ENCODE peak calls at places on chromosome 11, in six cellular contexts. One of them, this sample, is unnamed.

GRCh38 chr11:134132808-134133207 is 63.9 kb downstream of the JAM3 start:
- DNase-seq in pancreas: no peak
- DNase-seq in dorsolateral prefrontal cortex: no peak
- DNase-seq in fibroblast of pulmonary artery: no peak
- DNase-seq in mesothelial cell of epicardium: no peak
- DNase-seq in GM12865: no peak
- DNase-seq in this sample: no peak

GRCh38 chr11:109739374-109739773 is 317.4 kb downstream of the C11orf87 start:
- DNase-seq in fibroblast of pulmonary artery: peak
- DNase-seq in dorsolateral prefrontal cortex: no peak
- DNase-seq in GM12865: no peak
- DNase-seq in pancreas: no peak
- DNase-seq in mesothelial cell of epicardium: no peak
- DNase-seq in this sample: no peak

GRCh38 chr11:116426761-116427160 is 346.0 kb downstream of the BUD13 start:
- DNase-seq in pancreas: no peak
- DNase-seq in mesothelial cell of epicardium: no peak
- DNase-seq in dorsolateral prefrontal cortex: no peak
- DNase-seq in GM12865: no peak
- DNase-seq in fibroblast of pulmonary artery: no peak
- DNase-seq in this sample: no peak

GRCh38 chr11:769887-770641 is 7.2 kb downstream of the GATD1 start:
- DNase-seq in GM12865: no peak
- DNase-seq in mesothelial cell of epicardium: no peak
- DNase-seq in pancreas: no peak
- DNase-seq in fibroblast of pulmonary artery: no peak
- DNase-seq in dorsolateral prefrontal cortex: no peak
- DNase-seq in this sample: no peak

GRCh38 chr11:79702303-79702702 is 261.5 kb upstream of the TENM4 start:
- DNase-seq in GM12865: no peak
- DNase-seq in fibroblast of pulmonary artery: no peak
- DNase-seq in mesothelial cell of epicardium: no peak
- DNase-seq in dorsolateral prefrontal cortex: no peak
- DNase-seq in pancreas: no peak
- DNase-seq in this sample: no peak

GRCh38 chr11:10303558-10304363 is 1.1 kb upstream of the ADM start:
- DNase-seq in mesothelial cell of epicardium: peak
- DNase-seq in pancreas: peak
- DNase-seq in fibroblast of pulmonary artery: peak
- DNase-seq in GM12865: peak
- DNase-seq in dorsolateral prefrontal cortex: peak
- DNase-seq in this sample: peak

GRCh38 chr11:1425439-1425838 is 35.7 kb downstream of the BRSK2 start:
- DNase-seq in mesothelial cell of epicardium: no peak
- DNase-seq in pancreas: no peak
- DNase-seq in GM12865: no peak
- DNase-seq in dorsolateral prefrontal cortex: no peak
- DNase-seq in fibroblast of pulmonary artery: no peak
- DNase-seq in this sample: no peak

GRCh38 chr11:22510741-22511140 is 114.9 kb downstream of the FANCF start:
- DNase-seq in mesothelial cell of epicardium: no peak
- DNase-seq in pancreas: no peak
- DNase-seq in dorsolateral prefrontal cortex: no peak
- DNase-seq in GM12865: no peak
- DNase-seq in fibroblast of pulmonary artery: peak
- DNase-seq in this sample: no peak

GRCh38 chr11:110991621-110992355 is 253.7 kb upstream of the POU2AF2 start:
- DNase-seq in dorsolateral prefrontal cortex: no peak
- DNase-seq in mesothelial cell of epicardium: no peak
- DNase-seq in GM12865: no peak
- DNase-seq in pancreas: no peak
- DNase-seq in fibroblast of pulmonary artery: peak
- DNase-seq in this sample: no peak

GRCh38 chr11:2860636-2861035 is 24.9 kb downstream of the CDKN1C start:
- DNase-seq in dorsolateral prefrontal cortex: no peak
- DNase-seq in fibroblast of pulmonary artery: peak
- DNase-seq in mesothelial cell of epicardium: no peak
- DNase-seq in pancreas: no peak
- DNase-seq in GM12865: peak
- DNase-seq in this sample: no peak

GRCh38 chr11:72079776-72080325 is 491 bp downstream of the NUMA1 start:
- DNase-seq in fibroblast of pulmonary artery: no peak
- DNase-seq in GM12865: no peak
- DNase-seq in pancreas: no peak
- DNase-seq in mesothelial cell of epicardium: no peak
- DNase-seq in dorsolateral prefrontal cortex: no peak
- DNase-seq in this sample: no peak

GRCh38 chr11:95505927-95506426 is 275.0 kb upstream of the SESN3 start:
- DNase-seq in GM12865: no peak
- DNase-seq in pancreas: no peak
- DNase-seq in dorsolateral prefrontal cortex: no peak
- DNase-seq in mesothelial cell of epicardium: no peak
- DNase-seq in fibroblast of pulmonary artery: peak
- DNase-seq in this sample: no peak

GRCh38 chr11:65945941-65946558 is 770 bp downstream of the TSGA10IP start:
- DNase-seq in dorsolateral prefrontal cortex: no peak
- DNase-seq in GM12865: no peak
- DNase-seq in mesothelial cell of epicardium: no peak
- DNase-seq in pancreas: no peak
- DNase-seq in fibroblast of pulmonary artery: no peak
- DNase-seq in this sample: no peak

GRCh38 chr11:120180571-120181445 is 30.0 kb upstream of the OAF start:
- DNase-seq in mesothelial cell of epicardium: peak
- DNase-seq in dorsolateral prefrontal cortex: no peak
- DNase-seq in GM12865: no peak
- DNase-seq in pancreas: no peak
- DNase-seq in fibroblast of pulmonary artery: peak
- DNase-seq in this sample: peak

GRCh38 chr11:31640611-31641010 is 131.0 kb downstream of the ELP4 start:
- DNase-seq in GM12865: no peak
- DNase-seq in mesothelial cell of epicardium: no peak
- DNase-seq in dorsolateral prefrontal cortex: peak
- DNase-seq in fibroblast of pulmonary artery: no peak
- DNase-seq in pancreas: no peak
- DNase-seq in this sample: no peak

GRCh38 chr11:7574491-7575129 is 60.8 kb downstream of the PPFIBP2 start:
- DNase-seq in mesothelial cell of epicardium: no peak
- DNase-seq in fibroblast of pulmonary artery: peak
- DNase-seq in pancreas: no peak
- DNase-seq in GM12865: no peak
- DNase-seq in dorsolateral prefrontal cortex: no peak
- DNase-seq in this sample: no peak

GRCh38 chr11:114317738-114318137 is 21.5 kb downstream of the NNMT start:
- DNase-seq in GM12865: no peak
- DNase-seq in pancreas: no peak
- DNase-seq in fibroblast of pulmonary artery: peak
- DNase-seq in dorsolateral prefrontal cortex: peak
- DNase-seq in mesothelial cell of epicardium: no peak
- DNase-seq in this sample: no peak

GRCh38 chr11:75437966-75438659 is 5.1 kb upstream of the KLHL35 start:
- DNase-seq in mesothelial cell of epicardium: no peak
- DNase-seq in fibroblast of pulmonary artery: no peak
- DNase-seq in GM12865: no peak
- DNase-seq in dorsolateral prefrontal cortex: no peak
- DNase-seq in pancreas: no peak
- DNase-seq in this sample: no peak

GRCh38 chr11:1226981-1227550 is 4.2 kb downstream of the MUC5B start:
- DNase-seq in fibroblast of pulmonary artery: peak
- DNase-seq in pancreas: no peak
- DNase-seq in GM12865: no peak
- DNase-seq in dorsolateral prefrontal cortex: no peak
- DNase-seq in mesothelial cell of epicardium: no peak
- DNase-seq in this sample: no peak

GRCh38 chr11:130211781-130212401 is 52.3 kb downstream of the ST14 start:
- DNase-seq in fibroblast of pulmonary artery: no peak
- DNase-seq in mesothelial cell of epicardium: peak
- DNase-seq in GM12865: no peak
- DNase-seq in dorsolateral prefrontal cortex: peak
- DNase-seq in pancreas: peak
- DNase-seq in this sample: peak

GRCh38 chr11:104078995-104079394 is 42.6 kb downstream of the DDI1 start:
- DNase-seq in dorsolateral prefrontal cortex: no peak
- DNase-seq in fibroblast of pulmonary artery: no peak
- DNase-seq in pancreas: no peak
- DNase-seq in GM12865: no peak
- DNase-seq in mesothelial cell of epicardium: no peak
- DNase-seq in this sample: no peak

GRCh38 chr11:62860835-62861563 is 19.7 kb upstream of the SLC3A2 start:
- DNase-seq in dorsolateral prefrontal cortex: no peak
- DNase-seq in GM12865: peak
- DNase-seq in mesothelial cell of epicardium: no peak
- DNase-seq in fibroblast of pulmonary artery: no peak
- DNase-seq in pancreas: no peak
- DNase-seq in this sample: no peak

GRCh38 chr11:121082670-121083069 is 18.4 kb upstream of the TECTA start:
- DNase-seq in pancreas: no peak
- DNase-seq in dorsolateral prefrontal cortex: no peak
- DNase-seq in fibroblast of pulmonary artery: peak
- DNase-seq in mesothelial cell of epicardium: no peak
- DNase-seq in GM12865: no peak
- DNase-seq in this sample: no peak

GRCh38 chr11:78190871-78191538 is 2.3 kb downstream of the USP35 start:
- DNase-seq in mesothelial cell of epicardium: no peak
- DNase-seq in fibroblast of pulmonary artery: no peak
- DNase-seq in dorsolateral prefrontal cortex: no peak
- DNase-seq in pancreas: peak
- DNase-seq in GM12865: no peak
- DNase-seq in this sample: no peak

GRCh38 chr11:106076923-106077608 is at the start of gene KBTBD3:
- DNase-seq in dorsolateral prefrontal cortex: peak
- DNase-seq in fibroblast of pulmonary artery: peak
- DNase-seq in mesothelial cell of epicardium: peak
- DNase-seq in pancreas: peak
- DNase-seq in GM12865: peak
- DNase-seq in this sample: peak
- TF ChIP-seq CTCF in dorsolateral prefrontal cortex: no peak
- TF ChIP-seq CTCF in fibroblast of pulmonary artery: peak
- TF ChIP-seq CTCF in mesothelial cell of epicardium: no peak
- TF ChIP-seq CTCF in pancreas: no peak
- TF ChIP-seq CTCF in GM12865: peak
- TF ChIP-seq CTCF in this sample: no peak

DNA sequence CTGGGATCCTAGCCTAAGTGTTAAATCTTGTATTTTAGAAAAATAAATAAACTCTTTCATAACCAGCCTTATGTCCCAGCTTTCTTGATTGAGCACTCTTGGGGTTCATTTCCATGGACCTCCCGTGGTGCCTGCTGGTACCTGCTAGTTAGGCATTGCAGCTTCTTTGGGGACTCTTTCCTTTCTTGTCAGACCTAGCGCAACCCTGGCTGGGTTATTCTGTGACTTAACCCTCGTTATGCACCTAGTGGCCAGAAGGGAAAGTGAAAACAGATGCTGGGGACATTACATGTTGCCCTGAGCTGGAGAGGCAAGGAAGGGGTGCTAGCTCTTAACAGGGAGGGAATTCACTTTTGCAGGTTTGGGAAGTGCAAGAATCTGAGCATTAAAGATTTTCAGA is 46.8 kb downstream of the APIP start:
- DNase-seq in dorsolateral prefrontal cortex: no peak
- DNase-seq in fibroblast of pulmonary artery: no peak
- DNase-seq in mesothelial cell of epicardium: no peak
- DNase-seq in pancreas: no peak
- DNase-seq in GM12865: peak
- DNase-seq in this sample: no peak
- TF ChIP-seq CTCF in dorsolateral prefrontal cortex: no peak
- TF ChIP-seq CTCF in fibroblast of pulmonary artery: peak
- TF ChIP-seq CTCF in mesothelial cell of epicardium: no peak
- TF ChIP-seq CTCF in pancreas: no peak
- TF ChIP-seq CTCF in GM12865: peak
- TF ChIP-seq CTCF in this sample: no peak

DNA sequence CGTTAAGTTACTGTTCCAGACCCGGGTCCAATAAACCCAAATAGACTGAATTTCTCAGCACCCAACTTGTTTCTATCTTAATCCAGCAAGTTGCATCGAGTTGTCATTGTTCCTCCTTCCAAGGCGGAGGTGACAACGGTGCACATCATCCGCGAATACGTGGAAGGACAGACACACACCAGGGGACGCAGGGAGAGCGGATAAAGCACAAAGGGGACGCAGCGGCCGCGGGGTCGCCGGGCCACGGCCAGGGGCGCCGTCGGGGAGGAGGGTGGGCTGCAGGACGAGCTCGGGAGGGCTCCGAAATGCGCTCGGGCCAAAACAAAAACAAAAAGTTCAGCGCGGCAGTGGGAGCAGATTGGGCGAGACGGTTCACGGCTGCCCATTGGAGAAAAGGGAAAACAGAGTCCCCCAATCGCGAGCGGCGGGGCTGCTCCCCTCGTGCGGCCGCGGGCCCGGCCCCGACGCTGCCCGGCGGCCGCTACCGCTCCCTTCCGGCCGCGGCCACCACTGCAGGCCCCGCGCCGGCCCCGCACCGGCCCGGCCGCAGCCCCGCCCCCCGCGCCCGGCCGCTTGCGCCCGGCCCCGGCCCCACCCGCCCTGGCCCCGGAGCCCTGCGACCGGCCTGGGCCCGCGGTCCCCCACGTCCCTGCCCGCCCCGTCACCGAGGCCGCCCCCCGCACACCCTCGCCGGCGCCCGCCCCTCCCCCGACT is 518 bp downstream of the KMT5B start:
- DNase-seq in fibroblast of pulmonary artery: peak
- DNase-seq in pancreas: peak
- DNase-seq in GM12865: peak
- DNase-seq in mesothelial cell of epicardium: peak
- DNase-seq in dorsolateral prefrontal cortex: peak
- DNase-seq in this sample: peak
- TF ChIP-seq CTCF in fibroblast of pulmonary artery: no peak
- TF ChIP-seq CTCF in pancreas: no peak
- TF ChIP-seq CTCF in GM12865: peak
- TF ChIP-seq CTCF in mesothelial cell of epicardium: no peak
- TF ChIP-seq CTCF in dorsolateral prefrontal cortex: peak
- TF ChIP-seq CTCF in this sample: no peak

DNA sequence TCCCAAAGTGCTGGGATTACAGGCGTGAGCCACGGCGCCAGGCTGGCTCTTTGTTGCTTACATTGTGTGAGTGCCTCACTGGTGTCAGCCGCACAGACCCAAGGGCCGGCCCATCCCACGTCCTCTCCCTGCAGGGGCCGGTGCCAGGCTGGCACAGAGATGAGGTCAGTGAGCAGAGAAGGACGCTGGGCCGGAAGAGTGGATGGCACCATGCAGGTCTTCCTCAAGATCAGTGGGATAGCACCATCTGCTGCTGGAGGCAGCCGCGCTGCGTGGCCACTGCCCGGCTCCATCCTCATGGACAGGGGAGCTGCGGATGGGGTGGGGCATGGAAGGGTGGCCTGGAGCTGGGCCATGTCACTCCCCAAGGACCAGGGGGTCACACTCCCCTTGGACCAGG is 22.0 kb upstream of the FGF4 start:
- DNase-seq in fibroblast of pulmonary artery: no peak
- DNase-seq in GM12865: no peak
- DNase-seq in dorsolateral prefrontal cortex: peak
- DNase-seq in mesothelial cell of epicardium: no peak
- DNase-seq in pancreas: peak
- DNase-seq in this sample: no peak
- TF ChIP-seq CTCF in fibroblast of pulmonary artery: no peak
- TF ChIP-seq CTCF in GM12865: no peak
- TF ChIP-seq CTCF in dorsolateral prefrontal cortex: no peak
- TF ChIP-seq CTCF in mesothelial cell of epicardium: no peak
- TF ChIP-seq CTCF in pancreas: no peak
- TF ChIP-seq CTCF in this sample: no peak

GRCh38 chr11:12540913-12541587 is 133.2 kb upstream of the TEAD1 start:
- DNase-seq in fibroblast of pulmonary artery: peak
- DNase-seq in pancreas: no peak
- DNase-seq in dorsolateral prefrontal cortex: no peak
- DNase-seq in mesothelial cell of epicardium: no peak
- DNase-seq in GM12865: no peak
- DNase-seq in this sample: no peak
- TF ChIP-seq CTCF in fibroblast of pulmonary artery: peak
- TF ChIP-seq CTCF in pancreas: no peak
- TF ChIP-seq CTCF in dorsolateral prefrontal cortex: no peak
- TF ChIP-seq CTCF in mesothelial cell of epicardium: no peak
- TF ChIP-seq CTCF in GM12865: no peak
- TF ChIP-seq CTCF in this sample: no peak